ENCODE peak calls at places on chromosomes 3 and 15, in six cellular contexts. O is mesenchymal stem cell, U is neuronal stem cell, R is IMR-90, Z is H1, N is trophoblast cell. Q is an unnamed sample.

GRCh38 chr15:89444241-89444797 is 52.1 kb downstream of the RHCG start:
- DNase-seq in U (peak; percentile 49), N (no peak), Z (no peak), R (no peak), O (no peak), Q (no peak)

GRCh38 chr3:5644773-5645172 is 457.3 kb downstream of the EDEM1 start:
- DNase-seq in R (no peak), O (no peak), Z (no peak), U (no peak), N (no peak), Q (no peak)

GRCh38 chr3:9169326-9169725 is 80.1 kb downstream of the SRGAP3 start:
- DNase-seq in N (no peak), Z (no peak), U (no peak), O (no peak), R (no peak), Q (no peak)

GRCh38 chr15:99167640-99168039 is 62.8 kb downstream of the SYNM start:
- DNase-seq in R (no peak), N (no peak), U (no peak), Z (no peak), O (no peak), Q (no peak)

GRCh38 chr15:31437686-31438085 is 111.1 kb downstream of the KLF13 start:
- DNase-seq in N (no peak), U (no peak), Z (no peak), R (no peak), O (no peak), Q (no peak)

GRCh38 chr3:128698211-128699011 is 27.6 kb upstream of the RAB7A start:
- DNase-seq in O (peak; percentile 37), R (no peak), Z (no peak), U (peak; percentile 21), N (peak; percentile 91), Q (peak; percentile 63)

GRCh38 chr3:2958553-2958952 is 151.6 kb downstream of the IL5RA start:
- DNase-seq in Z (no peak), U (no peak), N (no peak), R (no peak), O (peak; percentile 80), Q (no peak)

GRCh38 chr3:11047500-11047899 is 55.0 kb downstream of the SLC6A1 start:
- DNase-seq in N (no peak), Z (no peak), O (no peak), U (no peak), R (no peak), Q (no peak)

GRCh38 chr3:2992534-2992933 is 117.6 kb downstream of the IL5RA start:
- DNase-seq in U (no peak), O (peak; percentile 8), Z (no peak), R (no peak), N (no peak), Q (no peak)

GRCh38 chr15:77516076-77516475 is 95.4 kb downstream of the HMG20A start:
- DNase-seq in Z (no peak), N (no peak), O (no peak), U (no peak), R (no peak), Q (no peak)

GRCh38 chr3:132196113-132196512 is 121.1 kb upstream of the ACP3 start:
- DNase-seq in R (no peak), O (no peak), U (no peak), N (no peak), Z (no peak), Q (no peak)

GRCh38 chr3:187230011-187230410 is 32.7 kb downstream of the RTP1 start:
- DNase-seq in O (no peak), R (peak; percentile 32), Z (no peak), U (no peak), N (no peak), Q (no peak)

GRCh38 chr3:194327030-194327413 is 24.1 kb downstream of the CPN2 start:
- DNase-seq in R (peak; percentile 29), Z (no peak), N (no peak), O (no peak), U (no peak), Q (peak; percentile 33)

GRCh38 chr15:99555089-99555488 is 10.7 kb upstream of the MEF2A start:
- DNase-seq in O (no peak), R (no peak), Z (no peak), U (no peak), N (no peak), Q (no peak)

GRCh38 chr3:128492353-128493220 is at the start of gene GATA2:
- DNase-seq in R (no peak), Z (no peak), O (no peak), U (no peak), N (no peak), Q (peak; percentile 53)

GRCh38 chr3:79906106-79906505 is 138.3 kb upstream of the ROBO1 start:
- DNase-seq in R (no peak), N (peak; percentile 65), Z (no peak), U (no peak), O (no peak), Q (no peak)

GRCh38 chr15:42832577-42832976 is 88.0 kb downstream of the TTBK2 start:
- DNase-seq in O (peak; percentile 65), U (no peak), Z (no peak), N (peak; percentile 56), R (peak; percentile 88), Q (no peak)

GRCh38 chr3:184250167-184250828 is 826 bp downstream of the EEF1AKMT4 start:
- DNase-seq in R (peak; percentile 83), O (peak; percentile 93), Z (peak; percentile 94), U (peak; percentile 90), N (peak; percentile 91), Q (peak; percentile 94)

GRCh38 chr15:96285306-96285705 is 45.2 kb upstream of the NR2F2 start:
- DNase-seq in O (peak; percentile 59), N (no peak), R (peak; percentile 99), U (no peak), Z (no peak), Q (no peak)

GRCh38 chr15:90560229-90560771 is 30.6 kb downstream of the CRTC3 start:
- DNase-seq in O (peak; percentile 89), R (peak; percentile 96), Z (no peak), U (no peak), N (peak; percentile 54), Q (no peak)

GRCh38 chr3:62824965-62825592 is 50.1 kb downstream of the CADPS start:
- DNase-seq in U (no peak), R (no peak), N (no peak), O (no peak), Z (no peak), Q (no peak)

GRCh38 chr3:177085784-177086183 is 111.5 kb downstream of the TBL1XR1 start:
- DNase-seq in Z (no peak), U (no peak), R (no peak), N (no peak), O (no peak), Q (no peak)

GRCh38 chr3:128426128-128426921 is 40.4 kb downstream of the DNAJB8 start:
- DNase-seq in Z (no peak), U (peak; percentile 60), R (no peak), O (peak; percentile 21), N (peak; percentile 57), Q (peak; percentile 73)

GRCh38 chr15:57496946-57497944 is 94.5 kb upstream of the MYZAP start:
- DNase-seq in O (no peak), N (no peak), R (no peak), U (no peak), Z (no peak), Q (no peak)

GRCh38 chr15:44441095-44441501 is 13.7 kb downstream of the CTDSPL2 start:
- DNase-seq in N (no peak), O (no peak), R (no peak), Z (no peak), U (no peak), Q (no peak)

GRCh38 chr3:142647856-142648255 is 51.7 kb downstream of the PLS1 start:
- DNase-seq in O (no peak), R (peak; percentile 5), N (no peak), U (no peak), Z (no peak), Q (no peak)

GRCh38 chr3:47261301-47261700 is 21.3 kb downstream of the KIF9 start:
- DNase-seq in U (no peak), N (peak; percentile 96), O (peak; percentile 15), R (peak; percentile 28), Z (no peak), Q (no peak)

GRCh38 chr15:42494998-42495360 is 455 bp upstream of the SNAP23 start:
- DNase-seq in R (peak; percentile 77), Z (no peak), N (no peak), O (peak; percentile 86), U (peak; percentile 2), Q (no peak)

GRCh38 chr3:198080521-198081384 is 120.7 kb downstream of the LMLN start:
- DNase-seq in Z (peak; percentile 64), O (peak; percentile 64), R (peak; percentile 56), U (peak; percentile 86), N (peak; percentile 84), Q (peak; percentile 85)

DNA sequence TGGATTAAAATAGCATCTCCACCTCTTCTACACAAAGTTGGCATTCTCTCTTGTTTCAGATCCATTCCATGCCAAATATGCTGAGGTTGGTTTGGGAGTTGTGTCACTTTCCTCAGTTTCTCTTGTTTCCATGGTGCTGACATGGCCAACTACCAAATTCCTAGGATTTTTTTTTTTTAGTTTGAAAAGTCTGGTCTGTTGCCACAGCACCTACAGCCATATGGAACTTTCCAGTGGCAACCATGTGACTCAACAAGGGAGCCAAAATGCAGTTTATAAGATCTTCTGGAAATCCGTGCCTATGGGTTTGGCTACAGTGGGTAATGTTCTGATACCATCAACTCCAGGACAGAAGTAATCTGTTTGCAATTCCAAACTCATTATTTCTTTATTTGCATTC is 96.0 kb upstream of the CLSTN2 start:
- DNase-seq in Z (no peak), U (no peak), N (no peak), R (no peak), O (no peak), Q (no peak)
- H4K91ac ChIP-seq in Z (no peak overlapping the region), U (no peak overlapping the region), N (no peak overlapping the region), R (no peak overlapping the region), O (no peak overlapping the region), Q (no peak overlapping the region)

GRCh38 chr3:12073106-12073505 is 68.9 kb downstream of the SYN2 start:
- DNase-seq in Z (no peak), U (no peak), O (no peak), R (no peak), N (no peak), Q (no peak)
- H2BK120ac ChIP-seq in Z (no peak overlapping the region), U (no peak overlapping the region), O (no peak overlapping the region), R (no peak overlapping the region), N (no peak overlapping the region), Q (no peak overlapping the region)

DNA sequence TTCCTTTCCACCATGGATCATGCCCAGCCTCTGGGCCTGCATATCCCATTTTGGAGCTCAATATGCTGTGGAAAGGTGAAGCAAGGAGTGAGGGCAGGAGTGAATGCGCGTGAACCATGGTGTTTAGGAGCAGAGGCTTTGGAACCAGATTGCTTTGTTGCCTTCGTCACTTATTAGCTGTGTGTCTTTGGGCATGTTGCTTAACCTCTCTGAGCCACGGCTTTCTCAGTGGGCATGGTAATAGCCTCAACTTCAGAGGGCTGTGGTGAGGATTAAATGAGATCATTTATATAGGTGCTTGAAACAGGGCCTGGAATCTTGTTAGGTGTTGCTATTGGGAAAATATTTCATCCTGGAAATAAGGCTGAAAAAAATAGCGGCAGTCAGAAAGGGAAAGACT is 129.7 kb downstream of the WNT7A start:
- DNase-seq in N (peak; percentile 27), U (no peak), R (no peak), Z (no peak), O (no peak), Q (no peak)
- H4K91ac ChIP-seq in N (no peak overlapping the region), U (no peak overlapping the region), R (no peak overlapping the region), Z (no peak overlapping the region), O (no peak overlapping the region), Q (no peak overlapping the region)

DNA sequence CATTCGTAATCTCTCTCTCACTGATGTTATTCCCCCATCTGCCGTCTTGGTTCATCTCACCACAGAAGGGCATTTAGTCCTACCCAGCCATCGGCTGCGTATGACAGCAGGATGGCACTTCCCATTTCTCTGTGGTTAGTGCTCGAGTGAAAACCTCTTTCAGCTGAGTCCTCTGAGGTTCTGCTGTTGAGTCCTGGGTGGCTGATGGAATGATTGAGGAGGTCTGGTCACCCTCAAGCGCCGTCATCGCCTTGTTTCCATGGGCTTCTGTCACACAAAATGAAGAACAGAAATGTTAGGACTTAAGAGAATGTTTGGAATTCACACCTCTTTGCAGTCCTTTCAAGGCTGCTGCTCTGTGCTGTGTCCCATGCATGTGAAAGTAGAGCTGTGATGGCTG is 9.4 kb upstream of the SACM1L start:
- DNase-seq in U (no peak), N (peak; percentile 21), O (no peak), R (no peak), Z (no peak), Q (no peak)
- H2BK120ac ChIP-seq in U (no peak overlapping the region), N (no peak overlapping the region), O (peak overlapping the region; percentile 52), R (no peak overlapping the region), Z (no peak overlapping the region), Q (no peak overlapping the region)

Q was measured in H9.